ENCODE peak calls at places on chromosomes 6 and 20, in nine cellular contexts. One of them, this sample, is unnamed.

GRCh38 chr20:57325632-57326356 is 3.8 kb upstream of the SPO11 start:
- DNase-seq in hepatocyte: no peak
- DNase-seq in OCI-LY7: peak
- DNase-seq in Caco-2: no peak
- DNase-seq in mammary epithelial cell: no peak
- DNase-seq in astrocyte of the spinal cord: no peak
- DNase-seq in kidney epithelial cell: no peak
- DNase-seq in cardiac fibroblast: no peak
- DNase-seq in astrocyte of the cerebellum: no peak
- DNase-seq in this sample: no peak

GRCh38 chr6:43308101-43308989 is at the start of gene CRIP3:
- DNase-seq in hepatocyte: peak
- DNase-seq in OCI-LY7: peak
- DNase-seq in Caco-2: no peak
- DNase-seq in mammary epithelial cell: peak
- DNase-seq in astrocyte of the spinal cord: no peak
- DNase-seq in kidney epithelial cell: no peak
- DNase-seq in cardiac fibroblast: peak
- DNase-seq in astrocyte of the cerebellum: no peak
- DNase-seq in this sample: no peak

GRCh38 chr6:150599199-150600002 is at the start of gene PLEKHG1:
- DNase-seq in hepatocyte: peak
- DNase-seq in OCI-LY7: peak
- DNase-seq in Caco-2: peak
- DNase-seq in mammary epithelial cell: peak
- DNase-seq in astrocyte of the spinal cord: peak
- DNase-seq in kidney epithelial cell: no peak
- DNase-seq in cardiac fibroblast: peak
- DNase-seq in astrocyte of the cerebellum: no peak
- DNase-seq in this sample: peak

GRCh38 chr6:39344821-39345280 is 22.3 kb upstream of the KCNK16 start:
- DNase-seq in hepatocyte: no peak
- DNase-seq in OCI-LY7: no peak
- DNase-seq in Caco-2: no peak
- DNase-seq in mammary epithelial cell: no peak
- DNase-seq in astrocyte of the spinal cord: no peak
- DNase-seq in kidney epithelial cell: no peak
- DNase-seq in cardiac fibroblast: no peak
- DNase-seq in astrocyte of the cerebellum: no peak
- DNase-seq in this sample: no peak

GRCh38 chr6:155424201-155424600 is 31.4 kb downstream of the NOX3 start:
- DNase-seq in hepatocyte: no peak
- DNase-seq in OCI-LY7: no peak
- DNase-seq in Caco-2: no peak
- DNase-seq in mammary epithelial cell: no peak
- DNase-seq in astrocyte of the spinal cord: no peak
- DNase-seq in kidney epithelial cell: no peak
- DNase-seq in cardiac fibroblast: no peak
- DNase-seq in astrocyte of the cerebellum: no peak
- DNase-seq in this sample: no peak

GRCh38 chr6:15213838-15214398 is 32.0 kb upstream of the JARID2 start:
- DNase-seq in hepatocyte: no peak
- DNase-seq in OCI-LY7: no peak
- DNase-seq in Caco-2: no peak
- DNase-seq in mammary epithelial cell: no peak
- DNase-seq in astrocyte of the spinal cord: no peak
- DNase-seq in kidney epithelial cell: no peak
- DNase-seq in cardiac fibroblast: no peak
- DNase-seq in astrocyte of the cerebellum: no peak
- DNase-seq in this sample: no peak

GRCh38 chr20:63963348-63963741 is 6.4 kb downstream of the ZNF512B start:
- DNase-seq in hepatocyte: no peak
- DNase-seq in OCI-LY7: no peak
- DNase-seq in Caco-2: no peak
- DNase-seq in mammary epithelial cell: no peak
- DNase-seq in astrocyte of the spinal cord: no peak
- DNase-seq in kidney epithelial cell: no peak
- DNase-seq in cardiac fibroblast: no peak
- DNase-seq in astrocyte of the cerebellum: no peak
- DNase-seq in this sample: no peak

GRCh38 chr6:12010635-12011275 is 1.4 kb upstream of the HIVEP1 start:
- DNase-seq in hepatocyte: peak
- DNase-seq in OCI-LY7: peak
- DNase-seq in Caco-2: peak
- DNase-seq in mammary epithelial cell: no peak
- DNase-seq in astrocyte of the spinal cord: no peak
- DNase-seq in kidney epithelial cell: no peak
- DNase-seq in cardiac fibroblast: no peak
- DNase-seq in astrocyte of the cerebellum: no peak
- DNase-seq in this sample: peak

DNA sequence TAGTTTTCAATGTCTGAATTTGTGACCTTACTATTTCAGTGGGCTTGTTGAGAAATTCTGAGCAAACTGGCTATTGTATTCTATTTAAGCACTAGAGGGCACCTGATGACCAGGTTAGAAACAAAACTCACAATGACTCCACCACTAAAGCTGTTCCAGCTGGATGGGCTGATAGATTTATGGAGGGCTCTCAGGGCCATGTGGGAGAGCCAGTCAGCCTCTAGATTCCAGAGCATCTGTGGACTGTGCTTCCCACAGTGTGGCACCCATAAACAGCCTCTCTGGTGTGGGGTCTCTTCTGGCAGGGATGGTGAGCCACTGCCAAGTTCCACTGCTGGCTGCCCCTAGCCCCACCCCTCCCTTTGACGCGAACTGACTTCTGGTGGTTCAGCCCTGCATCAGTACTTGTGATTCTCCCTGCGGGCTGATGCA is 29.2 kb downstream of the C6orf58 start:
- DNase-seq in hepatocyte: peak
- DNase-seq in OCI-LY7: no peak
- DNase-seq in Caco-2: peak
- DNase-seq in mammary epithelial cell: peak
- DNase-seq in astrocyte of the spinal cord: peak
- DNase-seq in kidney epithelial cell: peak
- DNase-seq in cardiac fibroblast: peak
- DNase-seq in astrocyte of the cerebellum: peak
- DNase-seq in this sample: no peak
- TF ChIP-seq CTCF in hepatocyte: peak
- TF ChIP-seq CTCF in OCI-LY7: peak
- TF ChIP-seq CTCF in Caco-2: peak
- TF ChIP-seq CTCF in mammary epithelial cell: peak
- TF ChIP-seq CTCF in astrocyte of the spinal cord: peak
- TF ChIP-seq CTCF in kidney epithelial cell: peak
- TF ChIP-seq CTCF in cardiac fibroblast: peak
- TF ChIP-seq CTCF in astrocyte of the cerebellum: peak
- TF ChIP-seq CTCF in this sample: peak

DNA sequence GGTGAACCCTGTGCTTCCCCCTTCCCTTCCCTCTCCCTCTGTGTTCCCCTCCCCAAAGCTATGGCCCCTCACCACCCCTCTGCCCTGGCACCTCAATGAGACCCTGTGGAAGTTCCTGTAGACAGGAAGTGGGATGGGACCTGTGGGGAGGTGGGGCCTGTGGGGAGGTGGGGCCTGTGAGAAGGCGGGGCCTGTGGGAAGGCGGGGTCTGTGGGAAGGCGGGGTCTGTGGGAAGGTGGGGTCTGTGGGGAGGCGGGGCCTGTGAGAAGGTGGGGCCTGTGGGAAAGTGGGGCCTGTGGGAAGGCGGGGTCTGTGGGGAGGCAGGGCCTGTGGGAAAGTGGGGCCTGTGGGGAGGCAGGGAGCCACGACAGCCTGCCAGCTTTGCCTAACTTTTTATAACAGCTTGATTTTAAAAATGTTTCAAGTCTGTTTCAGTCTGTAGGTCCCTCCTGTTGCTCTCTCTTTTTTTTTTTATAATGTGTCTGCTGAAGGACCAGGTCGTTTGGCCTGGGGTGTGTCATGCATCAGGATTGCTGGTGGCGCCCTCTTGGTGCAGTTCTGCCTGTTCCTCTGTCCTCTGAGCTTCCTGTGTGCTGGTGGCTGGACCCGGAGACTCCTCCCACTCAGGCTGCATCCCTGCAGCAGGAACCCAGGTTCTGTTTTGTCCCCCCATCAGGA is 70.5 kb upstream of the SLCO4A1 start:
- DNase-seq in hepatocyte: no peak
- DNase-seq in OCI-LY7: peak
- DNase-seq in Caco-2: peak
- DNase-seq in mammary epithelial cell: no peak
- DNase-seq in astrocyte of the spinal cord: no peak
- DNase-seq in kidney epithelial cell: no peak
- DNase-seq in cardiac fibroblast: no peak
- DNase-seq in astrocyte of the cerebellum: no peak
- DNase-seq in this sample: no peak
- TF ChIP-seq CTCF in hepatocyte: no peak
- TF ChIP-seq CTCF in OCI-LY7: peak
- TF ChIP-seq CTCF in Caco-2: peak
- TF ChIP-seq CTCF in mammary epithelial cell: no peak
- TF ChIP-seq CTCF in astrocyte of the spinal cord: no peak
- TF ChIP-seq CTCF in kidney epithelial cell: no peak
- TF ChIP-seq CTCF in cardiac fibroblast: no peak
- TF ChIP-seq CTCF in astrocyte of the cerebellum: no peak
- TF ChIP-seq CTCF in this sample: no peak

DNA sequence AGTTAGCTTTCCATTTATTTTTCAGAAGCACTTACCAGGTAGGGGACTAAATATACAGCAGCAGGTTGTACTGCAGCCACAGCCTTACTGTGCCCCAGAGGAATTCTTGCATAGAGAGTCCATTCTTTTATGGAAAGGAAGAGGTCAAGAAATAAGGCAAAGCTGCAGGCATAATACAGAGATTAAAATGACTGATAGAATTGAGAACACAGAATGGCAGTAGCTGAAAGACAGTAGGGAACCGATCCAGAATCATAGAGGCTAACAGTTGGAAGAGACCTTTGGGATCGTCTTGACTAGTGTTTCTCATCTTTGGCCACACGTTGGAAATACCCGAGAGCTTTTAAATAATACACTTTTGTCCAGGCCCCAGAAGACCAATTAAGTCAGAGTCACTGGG is 492.6 kb upstream of the SOX4 start:
- DNase-seq in hepatocyte: no peak
- DNase-seq in OCI-LY7: no peak
- DNase-seq in Caco-2: no peak
- DNase-seq in mammary epithelial cell: no peak
- DNase-seq in astrocyte of the spinal cord: no peak
- DNase-seq in kidney epithelial cell: no peak
- DNase-seq in cardiac fibroblast: no peak
- DNase-seq in astrocyte of the cerebellum: no peak
- DNase-seq in this sample: no peak
- TF ChIP-seq CTCF in hepatocyte: no peak
- TF ChIP-seq CTCF in OCI-LY7: no peak
- TF ChIP-seq CTCF in Caco-2: no peak
- TF ChIP-seq CTCF in mammary epithelial cell: no peak
- TF ChIP-seq CTCF in astrocyte of the spinal cord: no peak
- TF ChIP-seq CTCF in kidney epithelial cell: no peak
- TF ChIP-seq CTCF in cardiac fibroblast: no peak
- TF ChIP-seq CTCF in astrocyte of the cerebellum: no peak
- TF ChIP-seq CTCF in this sample: no peak

DNA sequence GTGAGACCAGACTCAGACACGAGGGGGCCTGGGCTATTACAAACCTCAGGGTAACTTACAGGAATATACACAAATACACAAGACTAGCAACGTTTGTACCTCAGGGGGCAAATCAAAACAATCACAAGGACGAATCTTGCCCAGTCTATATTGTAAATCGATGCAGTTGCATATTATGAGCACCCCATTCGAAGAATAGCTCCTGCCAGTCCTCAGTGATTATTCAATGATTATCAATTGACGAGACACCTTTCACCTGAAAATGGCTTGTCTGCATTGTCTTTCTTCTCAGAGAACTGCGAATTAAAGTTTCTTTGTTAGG is 24.6 kb upstream of the MAP3K7 start:
- DNase-seq in hepatocyte: no peak
- DNase-seq in OCI-LY7: no peak
- DNase-seq in Caco-2: no peak
- DNase-seq in mammary epithelial cell: no peak
- DNase-seq in astrocyte of the spinal cord: no peak
- DNase-seq in kidney epithelial cell: no peak
- DNase-seq in cardiac fibroblast: no peak
- DNase-seq in astrocyte of the cerebellum: no peak
- DNase-seq in this sample: no peak
- TF ChIP-seq CTCF in hepatocyte: no peak
- TF ChIP-seq CTCF in OCI-LY7: no peak
- TF ChIP-seq CTCF in Caco-2: no peak
- TF ChIP-seq CTCF in mammary epithelial cell: no peak
- TF ChIP-seq CTCF in astrocyte of the spinal cord: no peak
- TF ChIP-seq CTCF in kidney epithelial cell: no peak
- TF ChIP-seq CTCF in cardiac fibroblast: no peak
- TF ChIP-seq CTCF in astrocyte of the cerebellum: no peak
- TF ChIP-seq CTCF in this sample: peak

DNA sequence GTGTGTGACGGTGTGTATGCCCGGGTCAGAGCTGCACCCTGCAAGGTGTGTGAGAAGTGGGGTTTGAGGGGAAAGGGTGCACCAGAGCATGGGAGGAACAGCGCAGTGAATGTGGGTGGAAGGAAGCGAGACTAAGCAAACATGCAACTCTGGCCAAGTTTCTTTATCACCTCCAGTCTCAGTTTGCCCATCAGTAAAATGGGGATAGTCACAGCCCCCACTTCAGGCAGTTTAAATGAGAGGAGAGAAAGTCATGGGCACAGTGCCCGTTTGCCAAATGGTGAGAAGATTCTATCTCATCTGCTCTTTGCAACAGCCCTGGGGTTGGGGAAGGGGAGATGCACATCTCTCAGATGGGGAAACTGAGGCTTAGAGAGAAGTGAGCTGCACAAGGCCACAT is 12.8 kb upstream of the VSTM2L start:
- DNase-seq in hepatocyte: no peak
- DNase-seq in OCI-LY7: no peak
- DNase-seq in Caco-2: no peak
- DNase-seq in mammary epithelial cell: no peak
- DNase-seq in astrocyte of the spinal cord: no peak
- DNase-seq in kidney epithelial cell: no peak
- DNase-seq in cardiac fibroblast: no peak
- DNase-seq in astrocyte of the cerebellum: no peak
- DNase-seq in this sample: no peak
- TF ChIP-seq CTCF in hepatocyte: no peak
- TF ChIP-seq CTCF in OCI-LY7: no peak
- TF ChIP-seq CTCF in Caco-2: no peak
- TF ChIP-seq CTCF in mammary epithelial cell: no peak
- TF ChIP-seq CTCF in astrocyte of the spinal cord: no peak
- TF ChIP-seq CTCF in kidney epithelial cell: no peak
- TF ChIP-seq CTCF in cardiac fibroblast: no peak
- TF ChIP-seq CTCF in astrocyte of the cerebellum: no peak
- TF ChIP-seq CTCF in this sample: no peak

DNA sequence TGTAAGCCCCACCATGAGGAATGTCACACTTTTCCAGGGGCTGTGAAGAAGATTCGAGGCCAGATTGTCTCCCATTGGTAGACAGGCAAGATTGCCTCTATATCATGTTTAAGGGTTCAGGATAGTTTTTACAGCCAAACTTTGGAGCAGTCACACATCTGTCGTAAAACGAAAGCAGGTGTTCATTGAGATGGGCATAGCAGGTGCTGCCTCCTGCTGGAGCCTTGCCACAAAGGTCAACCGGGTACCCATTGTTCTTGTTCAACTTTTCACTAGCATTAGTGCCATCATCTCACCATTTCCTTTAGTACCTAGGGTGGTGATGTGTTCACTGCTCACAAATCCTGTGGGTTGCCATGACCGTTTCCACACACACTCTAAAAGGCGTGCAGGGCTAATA is 198.3 kb downstream of the HTR1B start:
- DNase-seq in hepatocyte: no peak
- DNase-seq in OCI-LY7: no peak
- DNase-seq in Caco-2: no peak
- DNase-seq in mammary epithelial cell: no peak
- DNase-seq in astrocyte of the spinal cord: no peak
- DNase-seq in kidney epithelial cell: no peak
- DNase-seq in cardiac fibroblast: no peak
- DNase-seq in astrocyte of the cerebellum: no peak
- DNase-seq in this sample: no peak
- TF ChIP-seq CTCF in hepatocyte: no peak
- TF ChIP-seq CTCF in OCI-LY7: peak
- TF ChIP-seq CTCF in Caco-2: no peak
- TF ChIP-seq CTCF in mammary epithelial cell: no peak
- TF ChIP-seq CTCF in astrocyte of the spinal cord: no peak
- TF ChIP-seq CTCF in kidney epithelial cell: no peak
- TF ChIP-seq CTCF in cardiac fibroblast: no peak
- TF ChIP-seq CTCF in astrocyte of the cerebellum: no peak
- TF ChIP-seq CTCF in this sample: no peak

This sample was measured in osteocyte.